ENCODE peak calls at places on chromosomes 16 and 17, in ten cellular contexts. P is DMS53; G is substantia nigra; F is stimulated activated naive CD8-positive, alpha-beta T cell treated with anti-CD3 and anti-CD28 coated beads, Interleukin-15, amount 100 ng/mL, for 72 hours; U is naive thymus-derived CD8-positive, alpha-beta T cell; Y is activated CD4-positive, alpha-beta T cell treated with anti-CD3 and anti-CD28 coated beads, Interleukin-2, amount 50 U/mL, for 1 hour; H is activated naive CD4-positive, alpha-beta T cell treated with anti-CD3 and anti-CD28 coated beads for 36 hours; D is colonic mucosa; L is activated CD8-positive, alpha-beta memory T cell treated with anti-CD3 and anti-CD28 coated beads for 48 hours; R is NCI-H460. K is an unnamed sample.

GRCh38 chr17:8393470-8394231 is 4.0 kb downstream of the RNF222 start:
- DNase-seq in P (peak), G (no peak), F (no peak), U (peak), Y (peak), H (peak), D (peak), L (no peak), R (no peak), K (no peak)

GRCh38 chr16:62853887-62854286 is 817.6 kb upstream of the CDH8 start:
- DNase-seq in P (no peak), G (no peak), F (no peak), U (no peak), Y (no peak), H (no peak), D (no peak), L (no peak), R (no peak), K (no peak)

GRCh38 chr16:89722392-89723278 is 1.3 kb downstream of the ZNF276 start:
- DNase-seq in P (peak), G (peak), F (peak), U (peak), Y (peak), H (peak), D (peak), L (peak), R (peak), K (peak)

GRCh38 chr17:27559996-27560481 is 70.9 kb upstream of the LGALS9 start:
- DNase-seq in P (peak), G (no peak), F (no peak), U (no peak), Y (no peak), H (no peak), D (peak), L (no peak), R (peak), K (no peak)

GRCh38 chr16:12557808-12558207 is 245.9 kb downstream of the CPPED1 start:
- DNase-seq in P (no peak), G (no peak), F (no peak), U (no peak), Y (no peak), H (no peak), D (no peak), L (no peak), R (no peak), K (peak)

GRCh38 chr16:88705076-88705684 is 1.0 kb downstream of the RNF166 start:
- DNase-seq in P (peak), G (no peak), F (no peak), U (peak), Y (peak), H (peak), D (no peak), L (no peak), R (no peak), K (no peak)

GRCh38 chr16:49542391-49542891 is 168.8 kb downstream of the C16orf78 start:
- DNase-seq in P (no peak), G (no peak), F (no peak), U (no peak), Y (no peak), H (no peak), D (no peak), L (no peak), R (no peak), K (no peak)

GRCh38 chr17:72446525-72447250 is 325.9 kb downstream of the SOX9 start:
- DNase-seq in P (no peak), G (no peak), F (no peak), U (no peak), Y (no peak), H (no peak), D (peak), L (no peak), R (peak), K (no peak)

GRCh38 chr17:45143101-45143670 is 5.1 kb upstream of the HEXIM1 start:
- DNase-seq in P (no peak), G (no peak), F (no peak), U (no peak), Y (no peak), H (no peak), D (no peak), L (no peak), R (no peak), K (no peak)

GRCh38 chr17:2814499-2815341 is 18.5 kb downstream of the RAP1GAP2 start:
- DNase-seq in P (no peak), G (no peak), F (peak), U (peak), Y (peak), H (peak), D (peak), L (peak), R (no peak), K (no peak)

GRCh38 chr16:86027366-86028126 is 128.6 kb downstream of the IRF8 start:
- DNase-seq in P (peak), G (no peak), F (no peak), U (no peak), Y (no peak), H (no peak), D (peak), L (no peak), R (no peak), K (no peak)

GRCh38 chr17:49002766-49003165 is 5.6 kb downstream of the IGF2BP1 start:
- DNase-seq in P (no peak), G (no peak), F (no peak), U (no peak), Y (no peak), H (no peak), D (no peak), L (no peak), R (no peak), K (no peak)

K was measured in globus pallidus.